ENCODE peak calls at places on chromosomes 13 and 19, in six cellular contexts. X, T, S, I, B and Y are unnamed samples.

GRCh38 chr19:35153701-35154534 is 617 bp upstream of the FXYD5 start:
- DNase-seq in X (peak; percentile 92), T (no peak), S (no peak), I (no peak), B (no peak), Y (peak; percentile 73)

GRCh38 chr19:40035996-40036395 is 20.0 kb downstream of the ZNF780B start:
- DNase-seq in X (no peak), T (no peak), S (no peak), I (no peak), B (no peak), Y (no peak)

GRCh38 chr13:30696278-30697176 is 38.8 kb upstream of the ALOX5AP start:
- DNase-seq in X (peak; percentile 81), T (no peak), S (peak; percentile 45), I (peak; percentile 49), B (no peak), Y (no peak)

GRCh38 chr19:32543107-32543900 is 37.7 kb upstream of the PDCD5 start:
- DNase-seq in X (no peak), T (no peak), S (no peak), I (peak; percentile 1), B (no peak), Y (no peak)

GRCh38 chr13:108220042-108220441 is 1.9 kb downstream of the ABHD13 start:
- DNase-seq in X (no peak), T (no peak), S (no peak), I (no peak), B (no peak), Y (no peak)

GRCh38 chr19:41398042-41398403 is 405 bp downstream of the BCKDHA start:
- DNase-seq in X (no peak), T (no peak), S (no peak), I (no peak), B (no peak), Y (no peak)

GRCh38 chr13:100508996-100509395 is 79.6 kb downstream of the GGACT start:
- DNase-seq in X (no peak), T (no peak), S (no peak), I (no peak), B (no peak), Y (no peak)

GRCh38 chr13:30017880-30018279 is 167.5 kb upstream of the UBL3 start:
- DNase-seq in X (no peak), T (no peak), S (no peak), I (no peak), B (no peak), Y (no peak)

GRCh38 chr13:46630419-46631183 is 77.6 kb downstream of the LRCH1 start:
- DNase-seq in X (no peak), T (no peak), S (no peak), I (no peak), B (no peak), Y (no peak)

GRCh38 chr19:51138549-51138979 is 3.5 kb upstream of the SIGLEC7 start:
- DNase-seq in X (peak; percentile 86), T (no peak), S (peak; percentile 58), I (no peak), B (no peak), Y (no peak)

GRCh38 chr13:51154029-51154555 is 43.0 kb upstream of the C13orf42 start:
- DNase-seq in X (no peak), T (no peak), S (no peak), I (no peak), B (no peak), Y (no peak)

GRCh38 chr19:53183146-53183545 is 10.0 kb downstream of the ZNF665 start:
- DNase-seq in X (no peak), T (no peak), S (no peak), I (peak; percentile 37), B (no peak), Y (no peak)

GRCh38 chr19:51027126-51027806 is 850 bp upstream of the KLK11 start:
- DNase-seq in X (no peak), T (no peak), S (no peak), I (no peak), B (no peak), Y (no peak)

GRCh38 chr19:17379221-17379631 is 2.1 kb upstream of the PLVAP start:
- DNase-seq in X (no peak), T (no peak), S (no peak), I (no peak), B (no peak), Y (no peak)

GRCh38 chr19:28330831-28331230 is 882.1 kb downstream of the UQCRFS1 start:
- DNase-seq in X (no peak), T (no peak), S (no peak), I (no peak), B (no peak), Y (no peak)

GRCh38 chr13:100349594-100349993 is 239.0 kb downstream of the GGACT start:
- DNase-seq in X (no peak), T (no peak), S (no peak), I (no peak), B (no peak), Y (no peak)

GRCh38 chr19:5572556-5573286 is 5.0 kb upstream of the TINCR start:
- DNase-seq in X (no peak), T (no peak), S (no peak), I (no peak), B (no peak), Y (no peak)

GRCh38 chr19:16262618-16263017 is 62.0 kb upstream of the KLF2 start:
- DNase-seq in X (no peak), T (no peak), S (no peak), I (no peak), B (no peak), Y (no peak)

GRCh38 chr13:84405286-84405685 is 523.0 kb upstream of the SLITRK1 start:
- DNase-seq in X (no peak), T (no peak), S (no peak), I (no peak), B (no peak), Y (no peak)

GRCh38 chr13:77521595-77522367 is 13.7 kb upstream of the SCEL start:
- DNase-seq in X (peak; percentile 74), T (no peak), S (no peak), I (peak; percentile 51), B (no peak), Y (no peak)

GRCh38 chr19:3364501-3364858 is 1.9 kb upstream of the NFIC start:
- DNase-seq in X (no peak), T (no peak), S (no peak), I (no peak), B (no peak), Y (no peak)

GRCh38 chr19:55579766-55580621 is 654 bp downstream of the ZNF579 start:
- DNase-seq in X (no peak), T (no peak), S (no peak), I (no peak), B (no peak), Y (no peak)

DNA sequence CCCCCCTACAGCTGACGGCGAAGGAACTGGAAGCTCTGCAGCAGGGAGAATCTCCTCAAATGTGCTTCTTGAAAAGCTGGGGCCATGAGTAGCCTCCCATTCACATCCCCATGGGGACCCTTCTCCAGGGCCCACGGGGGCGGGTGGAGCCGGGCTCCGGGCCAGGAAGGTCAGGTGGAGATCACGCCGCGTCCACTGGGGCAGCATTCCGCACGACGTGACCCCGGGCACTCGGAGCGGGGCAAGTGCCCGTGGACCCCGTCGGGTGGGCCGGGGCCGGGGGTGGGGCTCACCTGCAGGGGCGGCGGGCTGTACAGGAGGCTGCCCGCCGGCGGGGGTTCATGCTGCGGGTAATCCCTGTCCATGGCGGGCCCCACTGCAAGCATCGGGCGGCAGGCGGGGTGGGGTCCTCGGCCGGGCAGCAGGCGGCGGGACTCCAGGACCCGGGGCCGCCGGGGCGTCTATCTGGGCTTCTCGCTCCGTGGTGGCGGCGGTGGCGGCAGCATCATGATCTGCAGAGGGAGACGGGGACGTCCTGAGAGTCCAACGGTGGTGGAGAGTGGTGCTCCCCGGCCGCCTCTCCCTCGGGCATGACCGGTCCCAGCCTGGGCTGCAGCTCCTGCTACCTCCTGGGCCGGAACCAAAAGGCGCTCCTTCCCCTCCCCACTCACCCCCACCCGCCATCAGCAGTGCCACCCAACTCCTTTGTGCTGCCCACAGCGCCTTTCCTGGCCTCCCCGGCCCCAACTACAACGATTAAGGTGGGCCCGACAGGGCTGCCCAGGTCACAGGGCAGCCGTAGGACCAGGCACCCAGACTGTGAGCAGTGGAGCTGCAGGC is 20.0 kb downstream of the SBNO2 start:
- DNase-seq in X (peak; percentile 82), T (no peak), S (no peak), I (no peak), B (no peak), Y (no peak)
- H3K4me3 ChIP-seq in X (peak overlapping the region; percentile 12), T (peak overlapping the region; percentile 38), S (peak overlapping the region; percentile 55), I (no peak overlapping the region), B (peak overlapping the region; percentile 8), Y (no peak overlapping the region)

GRCh38 chr13:59479629-59480028 is 684.1 kb downstream of the DIAPH3 start:
- DNase-seq in X (no peak), T (no peak), S (no peak), I (no peak), B (no peak), Y (no peak)

GRCh38 chr13:59478908-59479307 is 684.8 kb downstream of the DIAPH3 start:
- DNase-seq in X (no peak), T (no peak), S (no peak), I (no peak), B (no peak), Y (no peak)

GRCh38 chr13:59476376-59476775 is 687.4 kb downstream of the DIAPH3 start:
- DNase-seq in X (no peak), T (no peak), S (no peak), I (no peak), B (no peak), Y (no peak)

GRCh38 chr13:59475911-59476310 is 687.8 kb downstream of the DIAPH3 start:
- DNase-seq in X (no peak), T (no peak), S (no peak), I (no peak), B (no peak), Y (no peak)

DNA sequence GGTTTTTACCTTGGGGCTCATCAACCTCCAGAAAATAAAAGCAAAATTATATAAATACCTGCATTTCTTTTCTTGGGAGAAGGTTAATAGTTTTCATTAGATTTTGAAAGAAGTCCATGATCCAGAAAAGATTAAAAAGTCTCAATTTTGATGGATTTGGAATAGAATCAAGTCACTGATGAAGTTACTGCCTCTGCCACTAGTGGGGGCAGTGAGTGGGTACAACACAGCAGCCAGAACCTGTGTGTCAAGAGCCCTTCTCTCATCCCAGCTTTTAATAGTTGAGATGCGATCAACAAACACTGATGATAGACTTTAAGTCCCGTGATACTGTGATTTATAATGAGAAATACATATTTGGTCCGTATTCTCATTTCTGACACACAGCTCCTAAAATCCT is 686.7 kb downstream of the DIAPH3 start:
- DNase-seq in X (no peak), T (no peak), S (no peak), I (no peak), B (no peak), Y (no peak)
- TF ChIP-seq CTCF in X (no peak), T (peak; percentile 26), S (peak; percentile 53), I (peak; percentile 30), B (no peak), Y (no peak)

DNA sequence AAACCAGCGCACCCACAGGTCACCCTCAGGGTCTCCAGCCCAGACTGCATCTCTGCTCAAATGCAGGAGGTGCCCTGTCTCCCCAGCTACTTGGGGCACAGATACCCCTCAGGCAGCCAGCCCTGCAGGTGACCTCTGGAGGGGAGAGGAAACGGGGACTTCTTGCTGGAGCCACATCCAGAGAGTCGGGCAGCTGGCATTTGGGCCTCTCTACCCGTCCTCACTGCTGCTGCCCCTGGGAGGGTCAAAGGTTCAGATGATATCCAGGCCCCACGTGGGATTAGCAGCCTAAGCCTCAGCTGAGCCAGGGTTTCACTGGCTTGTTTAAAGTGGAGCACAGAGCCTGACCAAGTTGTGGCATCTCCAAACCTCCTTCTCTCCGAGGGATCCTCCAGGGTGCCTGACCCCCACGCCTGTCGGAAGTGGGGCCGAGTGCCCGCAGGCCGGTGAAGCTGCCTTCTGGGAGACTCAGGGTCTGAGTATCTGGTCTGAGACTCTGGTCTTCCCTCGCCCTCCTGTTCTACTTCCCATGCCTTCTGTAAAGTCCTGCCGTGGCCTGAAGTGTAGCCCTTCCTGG is 2.2 kb downstream of the RASA3 start:
- DNase-seq in X (no peak), T (no peak), S (no peak), I (no peak), B (no peak), Y (no peak)
- H3K4me3 ChIP-seq in X (peak overlapping the region; percentile 78), T (peak overlapping the region; percentile 93), S (peak overlapping the region; percentile 98), I (peak overlapping the region; percentile 98), B (peak overlapping the region; percentile 84), Y (peak overlapping the region; percentile 96)

GRCh38 chr19:57903298-57904174 is 12.9 kb downstream of the ZNF417 start:
- DNase-seq in X (no peak), T (no peak), S (no peak), I (no peak), B (no peak), Y (no peak)
- TF ChIP-seq CTCF in X (no peak), T (peak; percentile 62), S (peak; percentile 61), I (peak; percentile 38), B (peak; percentile 58), Y (peak; percentile 65)